ENCODE peak calls at places on chromosomes 5 and 9, in seven cellular contexts. L, B, X, Q, H, V and R are unnamed samples. For H3K9me3, the result is how much of the 10 kb centered on the place peaks cover.

GRCh38 chr5:57445715-57446037 is 36.9 kb downstream of the ACTBL2 start:
- DNase-seq in L (peak), H (no peak), X (no peak), B (no peak), V (no peak), Q (no peak), R (no peak)

GRCh38 chr9:107733530-107733907 is 243.9 kb upstream of the KLF4 start:
- DNase-seq in V (no peak), Q (no peak), B (peak), H (no peak), L (peak), X (no peak), R (no peak)

GRCh38 chr9:83198336-83198735 is 135.4 kb upstream of the RASEF start:
- DNase-seq in B (no peak), H (no peak), X (no peak), Q (no peak), V (no peak), L (no peak), R (no peak)

GRCh38 chr9:88280816-88281382 is 107.3 kb upstream of the SPIN1 start:
- DNase-seq in Q (no peak), X (peak), V (peak), H (no peak), B (no peak), L (peak), R (no peak)

GRCh38 chr5:28580616-28581015 is 1542.2 kb upstream of the CDH9 start:
- DNase-seq in L (peak), H (no peak), X (no peak), B (no peak), V (no peak), Q (no peak), R (no peak)

GRCh38 chr9:113594484-113595299 is 131.2 kb downstream of the RGS3 start:
- DNase-seq in X (no peak), V (no peak), Q (peak), L (no peak), H (no peak), B (no peak), R (no peak)

GRCh38 chr9:34987160-34988040 is 2.1 kb upstream of the DNAJB5 start:
- DNase-seq in H (no peak), L (no peak), B (no peak), V (no peak), Q (no peak), X (no peak), R (no peak)

GRCh38 chr9:4555251-4555650 is 65.0 kb downstream of the SLC1A1 start:
- DNase-seq in V (no peak), X (no peak), Q (no peak), L (peak), B (no peak), H (no peak), R (no peak)

GRCh38 chr9:76594764-76595410 is 135.9 kb downstream of the GCNT1 start:
- DNase-seq in B (no peak), H (no peak), X (no peak), L (no peak), Q (no peak), V (no peak), R (no peak)
- H3K4me3 ChIP-seq in B (no peak), H (no peak), X (no peak), L (no peak), Q (no peak), V (no peak), R (no peak)

GRCh38 chr9:40913928-40914673 is 214.4 kb downstream of the FOXD4L6 start:
- DNase-seq in X (no peak), H (no peak), L (no peak), B (no peak), Q (no peak), V (no peak), R (no peak)
- H3K9me3 ChIP-seq in X (under half), H (under half), L (under half), B (under half), Q (under half), V (under half), R (half or more)

DNA sequence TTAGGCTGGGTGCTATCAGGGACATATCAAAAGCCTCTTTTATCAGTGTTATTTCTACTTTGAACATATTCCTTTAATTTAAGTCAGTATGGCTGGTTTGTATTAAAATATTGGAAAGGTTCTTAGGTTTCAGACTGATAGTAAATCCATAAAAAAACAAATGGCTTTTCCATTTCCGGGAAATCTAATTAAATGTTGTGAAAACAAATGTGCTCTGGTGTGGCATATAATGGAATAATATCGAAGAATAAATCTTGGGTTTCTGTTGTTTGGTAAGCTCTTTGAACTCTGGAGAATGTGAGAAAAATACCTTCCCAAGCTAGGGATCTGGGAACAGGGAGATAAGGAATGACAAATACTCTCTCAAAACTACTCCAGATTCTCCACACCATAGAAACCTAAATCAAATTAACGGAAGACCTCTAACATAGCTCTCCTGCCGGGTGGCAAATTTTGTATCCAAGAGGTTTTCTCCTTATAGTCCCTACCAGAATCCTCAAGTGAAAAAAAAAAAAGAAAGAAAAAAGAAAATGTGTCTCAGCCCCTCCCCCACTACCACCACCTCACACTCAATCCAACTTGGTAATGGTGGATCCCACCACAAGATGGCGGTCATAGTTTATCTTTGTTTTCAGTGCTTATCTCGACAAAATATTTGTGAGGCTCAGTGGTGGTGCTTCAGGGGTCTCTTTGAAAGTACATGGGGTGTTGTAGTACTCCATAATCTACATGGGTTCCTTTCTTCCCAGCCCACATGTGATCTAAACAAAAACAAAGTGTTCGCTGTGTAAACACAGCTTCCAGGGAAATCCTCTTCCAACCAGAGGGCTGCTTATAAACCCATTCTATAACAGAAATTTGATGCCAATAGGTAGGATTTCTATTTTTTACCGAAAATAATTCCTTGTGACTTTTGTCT is 54.6 kb upstream of the FST start:
- DNase-seq in V (peak), L (peak), H (peak), Q (no peak), B (no peak), X (peak), R (no peak)
- H3K27ac ChIP-seq in V (no peak), L (no peak), H (no peak), Q (no peak), B (no peak), X (no peak), R (no peak)

GRCh38 chr5:672329-673139 is 20.6 kb downstream of the TPPP start:
- DNase-seq in Q (peak), L (peak), H (peak), B (peak), V (peak), X (peak), R (peak)
- H3K4me3 ChIP-seq in Q (no peak), L (peak), H (no peak), B (peak), V (no peak), X (no peak), R (no peak)

GRCh38 chr5:141393267-141393666 is 834 bp downstream of the PCDHGA8 start:
- DNase-seq in X (no peak), L (no peak), Q (no peak), H (no peak), B (no peak), V (no peak), R (no peak)
- H3K9me3 ChIP-seq in X (under half), L (under half), Q (under half), H (under half), B (under half), V (under half), R (under half)

GRCh38 chr9:128253140-128253990 is 22.4 kb downstream of the GOLGA2 start:
- DNase-seq in B (no peak), L (no peak), Q (no peak), H (peak), X (no peak), V (no peak), R (no peak)
- H3K27ac ChIP-seq in B (no peak), L (no peak), Q (no peak), H (no peak), X (no peak), V (no peak), R (no peak)

DNA sequence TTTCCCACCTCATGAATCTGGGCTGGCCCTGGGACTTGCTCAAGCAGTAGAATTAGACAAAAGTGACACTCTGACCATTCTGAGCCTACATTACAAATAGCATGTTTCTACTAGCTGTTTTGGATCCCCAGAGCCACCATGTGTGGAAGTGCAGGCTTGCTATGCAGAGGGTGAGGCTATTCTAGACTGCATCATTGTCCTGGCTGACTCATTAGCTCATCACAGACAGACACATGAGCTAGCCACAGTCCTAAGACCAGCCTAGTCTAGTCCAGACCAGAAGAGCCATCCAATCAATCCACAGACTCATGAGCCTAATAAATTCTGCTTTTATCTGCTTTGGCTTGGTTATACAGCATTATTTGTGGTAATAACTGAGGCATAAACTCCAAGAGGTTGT is 351.9 kb downstream of the PRELID2 start:
- DNase-seq in V (no peak), X (no peak), B (no peak), H (no peak), L (peak), Q (no peak), R (no peak)
- H3K4me3 ChIP-seq in V (no peak), X (no peak), B (no peak), H (no peak), L (no peak), Q (no peak), R (no peak)

DNA sequence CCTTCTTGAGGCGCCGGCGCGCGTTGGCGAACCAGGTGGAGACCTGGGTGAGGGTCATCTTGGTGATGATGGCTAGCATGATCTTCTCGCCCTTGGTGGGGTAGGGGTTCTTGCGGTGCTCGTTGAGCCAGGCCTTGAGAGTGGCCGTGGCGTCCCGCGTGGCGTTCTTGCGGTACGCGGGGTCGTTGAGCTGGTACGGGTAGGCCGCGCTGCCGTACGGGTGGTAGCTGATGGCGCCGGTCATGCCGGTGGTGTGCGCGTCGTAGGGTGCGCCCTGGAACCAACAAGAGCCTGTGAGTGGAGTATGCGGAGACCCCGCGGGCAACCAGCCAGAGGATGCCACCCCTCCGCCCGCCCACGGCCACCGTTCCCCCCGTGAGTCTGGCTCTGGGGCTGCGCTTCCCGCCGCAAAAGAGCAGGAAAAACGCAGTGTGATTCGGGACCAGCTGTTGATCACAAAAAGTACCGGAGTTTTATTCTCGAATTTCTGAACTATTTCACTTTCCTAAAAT is 1.9 kb downstream of the IRX2 start:
- DNase-seq in V (no peak), L (peak), H (no peak), X (no peak), Q (no peak), B (peak), R (no peak)
- H3K9me3 ChIP-seq in V (under half), L (under half), H (under half), X (under half), Q (under half), B (under half), R (under half)